ENCODE peak calls at places on chromosome 14, in eight cellular contexts. D is pancreas; J is left lung; X is K562; Q is CD8-positive, alpha-beta T cell; W is PC-9; N is tibial artery; V is OCI-LY7. O is an unnamed sample.

GRCh38 chr14:74978416-74978947 is 23.1 kb upstream of the PGF start:
- DNase-seq in N (peak; percentile 59), W (peak; percentile 55), J (no peak), D (no peak), X (no peak), Q (no peak), V (no peak), O (no peak)

GRCh38 chr14:21309238-21309636 is 29.4 kb downstream of the RPGRIP1 start:
- DNase-seq in N (no peak), D (no peak), V (peak; percentile 11), W (no peak), X (peak; percentile 27), J (no peak), Q (no peak), O (no peak)

GRCh38 chr14:65847065-65847847 is 434.7 kb downstream of the FUT8 start:
- DNase-seq in N (no peak), J (no peak), W (no peak), D (no peak), X (peak; percentile 4), Q (peak; percentile 80), V (peak; percentile 47), O (no peak)

GRCh38 chr14:103386632-103387329 is 1.6 kb downstream of the MARK3 start:
- DNase-seq in W (no peak), D (no peak), N (no peak), X (no peak), Q (no peak), J (no peak), V (peak; percentile 19), O (no peak)

GRCh38 chr14:64826845-64827244 is 52.9 kb downstream of the SPTB start:
- DNase-seq in N (no peak), X (no peak), V (no peak), W (no peak), D (no peak), Q (no peak), J (no peak), O (no peak)

GRCh38 chr14:24395609-24396580 is 2.9 kb upstream of the NYNRIN start:
- DNase-seq in Q (no peak), V (peak; percentile 13), J (no peak), W (no peak), N (no peak), D (no peak), X (no peak), O (peak; percentile 48)

GRCh38 chr14:24876996-24877395 is 173.0 kb downstream of the STXBP6 start:
- DNase-seq in X (no peak), V (no peak), D (no peak), J (no peak), Q (no peak), N (no peak), W (no peak), O (no peak)

GRCh38 chr14:61671086-61671485 is 24.2 kb upstream of the HIF1A start:
- DNase-seq in Q (no peak), D (no peak), N (no peak), X (no peak), W (no peak), V (peak; percentile 51), J (no peak), O (no peak)

GRCh38 chr14:71720978-71721624 is 211.1 kb upstream of the RGS6 start:
- DNase-seq in W (peak; percentile 7), X (peak; percentile 71), N (no peak), Q (no peak), V (peak; percentile 30), J (no peak), D (no peak), O (no peak)

GRCh38 chr14:55361190-55361589 is 50.4 kb downstream of the ATG14 start:
- DNase-seq in X (no peak), V (no peak), D (no peak), N (no peak), J (no peak), W (no peak), Q (no peak), O (no peak)

GRCh38 chr14:67934087-67934486 is 114.5 kb downstream of the RAD51B start:
- DNase-seq in N (no peak), W (no peak), Q (no peak), X (peak; percentile 53), V (peak; percentile 73), J (no peak), D (no peak), O (no peak)

GRCh38 chr14:23446291-23446851 is 10.9 kb upstream of the MYH7 start:
- DNase-seq in Q (peak; percentile 23), J (no peak), X (no peak), V (no peak), N (peak; percentile 55), W (no peak), D (peak; percentile 19), O (no peak)

GRCh38 chr14:88321692-88322504 is 1.2 kb downstream of the KCNK10 start:
- DNase-seq in D (no peak), V (no peak), N (no peak), X (no peak), Q (no peak), W (no peak), J (no peak), O (no peak)

GRCh38 chr14:103370087-103370486 is 15.1 kb upstream of the MARK3 start:
- DNase-seq in V (no peak), D (no peak), J (no peak), X (no peak), Q (no peak), N (peak; percentile 7), W (no peak), O (no peak)

GRCh38 chr14:84482256-84483071 is 1047.5 kb upstream of the FLRT2 start:
- DNase-seq in Q (no peak), V (no peak), X (no peak), J (no peak), N (no peak), D (no peak), W (no peak), O (no peak)

GRCh38 chr14:36212987-36213386 is 36.5 kb upstream of the PTCSC3 start:
- DNase-seq in N (no peak), W (no peak), J (no peak), Q (no peak), X (no peak), D (no peak), V (no peak), O (no peak)

GRCh38 chr14:90105756-90106155 is 44.0 kb downstream of the KCNK13 start:
- DNase-seq in W (no peak), N (no peak), V (no peak), J (no peak), D (no peak), Q (no peak), X (no peak), O (no peak)

GRCh38 chr14:95811813-95812212 is 64.8 kb upstream of the TUNAR start:
- DNase-seq in N (no peak), W (no peak), D (no peak), Q (no peak), V (no peak), J (no peak), X (no peak), O (no peak)

GRCh38 chr14:102479777-102480176 is 29.8 kb downstream of the ANKRD9 start:
- DNase-seq in D (peak; percentile 83), X (no peak), J (peak; percentile 83), V (no peak), N (no peak), Q (no peak), W (no peak), O (peak; percentile 75)

GRCh38 chr14:96297000-96297399 is 41.0 kb downstream of the BDKRB1 start:
- DNase-seq in Q (no peak), W (no peak), N (no peak), X (peak; percentile 9), J (no peak), V (peak; percentile 54), D (no peak), O (no peak)

GRCh38 chr14:104109731-104110361 is 24.3 kb downstream of the ASPG start:
- DNase-seq in X (no peak), V (no peak), J (peak; percentile 59), D (peak; percentile 53), Q (no peak), N (peak; percentile 62), W (no peak), O (peak; percentile 57)

GRCh38 chr14:94460631-94461416 is 8.2 kb upstream of the SERPINA11 start:
- DNase-seq in D (no peak), N (no peak), X (no peak), V (no peak), J (no peak), Q (no peak), W (no peak), O (no peak)

GRCh38 chr14:57390806-57391562 is 598 bp downstream of the NAA30 start:
- DNase-seq in W (peak; percentile 34), D (peak; percentile 76), J (peak; percentile 89), V (peak; percentile 52), X (peak; percentile 38), N (peak; percentile 77), Q (peak; percentile 63), O (peak; percentile 92)

GRCh38 chr14:63956326-63956725 is 103.5 kb downstream of the SYNE2 start:
- DNase-seq in X (no peak), V (no peak), J (no peak), N (no peak), Q (no peak), W (no peak), D (no peak), O (no peak)

GRCh38 chr14:31252865-31253264 is 45.3 kb upstream of the HECTD1 start:
- DNase-seq in Q (no peak), N (no peak), W (no peak), D (no peak), X (no peak), V (no peak), J (no peak), O (no peak)

GRCh38 chr14:98203421-98203820 is 1068.6 kb downstream of the BCL11B start:
- DNase-seq in V (no peak), N (no peak), J (no peak), W (no peak), D (no peak), X (no peak), Q (no peak), O (no peak)
- H3K9me3 ChIP-seq in V (no peaks in the 10 kb centered on the region), N (no peaks in the 10 kb centered on the region), J (no peaks in the 10 kb centered on the region), W (no peaks in the 10 kb centered on the region), D (no peaks in the 10 kb centered on the region), X (no peaks in the 10 kb centered on the region), Q (no peaks in the 10 kb centered on the region), O (no peaks in the 10 kb centered on the region)

GRCh38 chr14:91649930-91650329 is 82.0 kb downstream of the CATSPERB start:
- DNase-seq in X (peak; percentile 12), N (no peak), J (no peak), Q (no peak), V (peak; percentile 37), W (peak; percentile 0), D (no peak), O (no peak)
- TF ChIP-seq CTCF in X (peak; percentile 34), N (peak; percentile 52), J (peak; percentile 24), Q (peak; percentile 64), V (peak; percentile 71), W (peak; percentile 68), D (no peak), O (peak; percentile 55)

GRCh38 chr14:105248368-105249174 is at the start of gene BTBD6:
- DNase-seq in Q (peak; percentile 91), W (peak; percentile 78), J (peak; percentile 97), D (peak; percentile 82), V (peak; percentile 82), N (peak; percentile 91), X (no peak), O (peak; percentile 97)
- H3K4me3 ChIP-seq in Q (peak within 1 kb of the TSS; percentile 60), W (peak within 1 kb of the TSS; percentile 67), J (peak within 1 kb of the TSS; percentile 56), D (peak within 1 kb of the TSS; percentile 34), V (peak within 1 kb of the TSS; percentile 70), N (peak within 1 kb of the TSS; percentile 74), X (no peak within 1 kb of the TSS), O (peak within 1 kb of the TSS; percentile 48)

DNA sequence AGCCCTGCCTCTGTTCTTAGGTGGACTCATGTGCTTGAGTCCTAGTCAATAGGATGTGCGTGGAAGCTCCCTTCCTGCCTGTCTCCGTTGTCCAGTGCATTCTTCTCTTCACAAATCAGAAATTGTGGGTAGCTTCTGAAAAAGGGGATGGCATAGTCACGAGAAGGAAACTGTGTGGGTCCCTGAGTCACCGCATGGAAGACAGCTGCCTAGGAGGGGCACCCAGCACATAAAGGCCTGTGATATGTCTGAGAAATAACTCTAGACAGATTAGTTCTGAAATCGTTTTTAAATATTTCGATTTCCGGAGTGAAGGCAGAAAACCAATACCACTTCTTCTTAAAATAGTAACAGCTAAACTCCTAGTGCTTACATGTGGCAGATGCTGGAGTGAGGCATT is 974.4 kb downstream of the BCL11B start:
- DNase-seq in D (no peak), J (no peak), Q (no peak), V (no peak), W (no peak), X (no peak), N (no peak), O (no peak)
- H3K9me3 ChIP-seq in D (no peaks in the 10 kb centered on the region), J (no peaks in the 10 kb centered on the region), Q (no peaks in the 10 kb centered on the region), V (no peaks in the 10 kb centered on the region), W (no peaks in the 10 kb centered on the region), X (no peaks in the 10 kb centered on the region), N (no peaks in the 10 kb centered on the region), O (no peaks in the 10 kb centered on the region)